ENCODE peak calls at places on chromosomes 4 and X, in four cellular contexts. One of them, this sample, is unnamed.

GRCh38 chrX:54180403-54180802 is 2.7 kb downstream of the FAM120C start:
- DNase-seq in GM12878: no peak
- DNase-seq in HCT116: no peak
- DNase-seq in tibial artery: no peak
- DNase-seq in this sample: no peak

GRCh38 chrX:10160221-10160620 is 3.4 kb downstream of the CLCN4 start:
- DNase-seq in GM12878: no peak
- DNase-seq in HCT116: no peak
- DNase-seq in tibial artery: no peak
- DNase-seq in this sample: no peak

GRCh38 chrX:11187001-11187400 is 75.9 kb downstream of the HCCS start:
- DNase-seq in GM12878: no peak
- DNase-seq in HCT116: no peak
- DNase-seq in tibial artery: no peak
- DNase-seq in this sample: no peak

GRCh38 chrX:108064613-108065012 is 19.7 kb downstream of the VSIG1 start:
- DNase-seq in GM12878: no peak
- DNase-seq in HCT116: no peak
- DNase-seq in tibial artery: no peak
- DNase-seq in this sample: no peak

GRCh38 chr4:78634011-78634664 is 82.6 kb downstream of the ANXA3 start:
- DNase-seq in GM12878: no peak
- DNase-seq in HCT116: no peak
- DNase-seq in tibial artery: peak
- DNase-seq in this sample: peak

GRCh38 chr4:73414936-73415271 is 10.8 kb downstream of the ALB start:
- DNase-seq in GM12878: no peak
- DNase-seq in HCT116: no peak
- DNase-seq in tibial artery: no peak
- DNase-seq in this sample: no peak

GRCh38 chrX:68895339-68896250 is 66.8 kb downstream of the EFNB1 start:
- DNase-seq in GM12878: no peak
- DNase-seq in HCT116: no peak
- DNase-seq in tibial artery: peak
- DNase-seq in this sample: peak

GRCh38 chr4:56981795-56982201 is 3.1 kb downstream of the POLR2B start:
- DNase-seq in GM12878: no peak
- DNase-seq in HCT116: no peak
- DNase-seq in tibial artery: no peak
- DNase-seq in this sample: no peak

GRCh38 chr4:155603360-155603891 is 63.2 kb upstream of the GUCY1A1 start:
- DNase-seq in GM12878: no peak
- DNase-seq in HCT116: no peak
- DNase-seq in tibial artery: no peak
- DNase-seq in this sample: no peak

GRCh38 chrX:124217289-124218251 is 114.9 kb upstream of the TEX13D start:
- DNase-seq in GM12878: no peak
- DNase-seq in HCT116: no peak
- DNase-seq in tibial artery: no peak
- DNase-seq in this sample: no peak

GRCh38 chrX:112834016-112834855 is 6.4 kb downstream of the AMOT start:
- DNase-seq in GM12878: no peak
- DNase-seq in HCT116: no peak
- DNase-seq in tibial artery: no peak
- DNase-seq in this sample: no peak

GRCh38 chr4:56506110-56506705 is 617 bp downstream of the ARL9 start:
- DNase-seq in GM12878: no peak
- DNase-seq in HCT116: no peak
- DNase-seq in tibial artery: no peak
- DNase-seq in this sample: no peak

GRCh38 chrX:15947648-15948317 is 93.2 kb upstream of the AP1S2 start:
- DNase-seq in GM12878: no peak
- DNase-seq in HCT116: no peak
- DNase-seq in tibial artery: no peak
- DNase-seq in this sample: no peak

GRCh38 chr4:150722908-150723362 is 141.0 kb downstream of the MAB21L2 start:
- DNase-seq in GM12878: no peak
- DNase-seq in HCT116: no peak
- DNase-seq in tibial artery: peak
- DNase-seq in this sample: peak

GRCh38 chrX:66203114-66203513 is 39.1 kb downstream of the HEPH start:
- DNase-seq in GM12878: no peak
- DNase-seq in HCT116: no peak
- DNase-seq in tibial artery: no peak
- DNase-seq in this sample: no peak

GRCh38 chr4:177480796-177481195 is 38.6 kb upstream of the AGA start:
- DNase-seq in GM12878: no peak
- DNase-seq in HCT116: no peak
- DNase-seq in tibial artery: no peak
- DNase-seq in this sample: no peak

GRCh38 chr4:122163301-122163700 is 11.2 kb downstream of the BLTP1 start:
- DNase-seq in GM12878: no peak
- DNase-seq in HCT116: no peak
- DNase-seq in tibial artery: no peak
- DNase-seq in this sample: no peak

GRCh38 chr4:122152699-122153328 is 683 bp downstream of the BLTP1 start:
- DNase-seq in GM12878: no peak
- DNase-seq in HCT116: no peak
- DNase-seq in tibial artery: peak
- DNase-seq in this sample: peak

GRCh38 chr4:16693040-16693506 is 205.4 kb downstream of the LDB2 start:
- DNase-seq in GM12878: no peak
- DNase-seq in HCT116: no peak
- DNase-seq in tibial artery: peak
- DNase-seq in this sample: no peak

GRCh38 chr4:121011138-121011537 is 61.2 kb downstream of the NDNF start:
- DNase-seq in GM12878: no peak
- DNase-seq in HCT116: no peak
- DNase-seq in tibial artery: no peak
- DNase-seq in this sample: no peak

GRCh38 chr4:176588436-176588835 is 204.3 kb downstream of the VEGFC start:
- DNase-seq in GM12878: no peak
- DNase-seq in HCT116: no peak
- DNase-seq in tibial artery: no peak
- DNase-seq in this sample: no peak

GRCh38 chr4:65046496-65047101 is 623.7 kb downstream of the EPHA5 start:
- DNase-seq in GM12878: no peak
- DNase-seq in HCT116: no peak
- DNase-seq in tibial artery: no peak
- DNase-seq in this sample: no peak

GRCh38 chrX:43595931-43596330 is 60.2 kb upstream of the MAOA start:
- DNase-seq in GM12878: no peak
- DNase-seq in HCT116: no peak
- DNase-seq in tibial artery: no peak
- DNase-seq in this sample: no peak

GRCh38 chr4:26192921-26193894 is 127.6 kb upstream of the RBPJ start:
- DNase-seq in GM12878: no peak
- DNase-seq in HCT116: no peak
- DNase-seq in tibial artery: no peak
- DNase-seq in this sample: no peak
- TF ChIP-seq CTCF in GM12878: peak
- TF ChIP-seq CTCF in HCT116: no peak
- TF ChIP-seq CTCF in tibial artery: no peak
- TF ChIP-seq CTCF in this sample: no peak

GRCh38 chr4:101346312-101346561 is 1.1 kb downstream of the PPP3CA start:
- DNase-seq in GM12878: no peak
- DNase-seq in HCT116: no peak
- DNase-seq in tibial artery: no peak
- DNase-seq in this sample: no peak
- H3K27ac ChIP-seq in GM12878: no peak
- H3K27ac ChIP-seq in HCT116: no peak
- H3K27ac ChIP-seq in tibial artery: peak
- H3K27ac ChIP-seq in this sample: peak

GRCh38 chr4:139686130-139686529 is 20.5 kb downstream of the MGST2 start:
- DNase-seq in GM12878: no peak
- DNase-seq in HCT116: no peak
- DNase-seq in tibial artery: no peak
- DNase-seq in this sample: no peak
- TF ChIP-seq CTCF in GM12878: no peak
- TF ChIP-seq CTCF in HCT116: no peak
- TF ChIP-seq CTCF in tibial artery: no peak
- TF ChIP-seq CTCF in this sample: no peak

GRCh38 chr4:186724861-186725419 is 1.3 kb upstream of the FAT1 start:
- DNase-seq in GM12878: no peak
- DNase-seq in HCT116: no peak
- DNase-seq in tibial artery: no peak
- DNase-seq in this sample: no peak

GRCh38 chr4:186727149-186727976 is 3.7 kb upstream of the FAT1 start:
- DNase-seq in GM12878: no peak
- DNase-seq in HCT116: no peak
- DNase-seq in tibial artery: no peak
- DNase-seq in this sample: no peak

GRCh38 chr4:186725422-186726149 is 1.9 kb upstream of the FAT1 start:
- DNase-seq in GM12878: no peak
- DNase-seq in HCT116: peak
- DNase-seq in tibial artery: peak
- DNase-seq in this sample: peak

GRCh38 chr4:186726440-186727148 is 2.9 kb upstream of the FAT1 start:
- DNase-seq in GM12878: no peak
- DNase-seq in HCT116: peak
- DNase-seq in tibial artery: peak
- DNase-seq in this sample: peak

DNA sequence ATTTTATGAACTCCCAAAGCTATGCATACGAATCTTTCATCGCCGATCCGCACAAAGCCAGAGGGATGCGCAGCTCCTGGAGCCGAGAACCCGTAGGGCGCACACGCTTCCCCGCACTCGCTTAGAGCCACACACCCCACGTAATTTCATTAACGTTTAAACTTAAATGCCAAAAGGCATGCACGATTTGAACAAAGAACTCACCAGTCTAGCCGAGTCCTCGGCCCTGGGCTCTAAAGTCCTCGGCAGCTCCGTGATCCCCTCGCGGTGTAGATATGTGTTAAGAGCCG is 2.4 kb upstream of the FAT1 start:
- DNase-seq in GM12878: no peak
- DNase-seq in HCT116: no peak
- DNase-seq in tibial artery: no peak
- DNase-seq in this sample: no peak
- H3K27ac ChIP-seq in GM12878: no peak
- H3K27ac ChIP-seq in HCT116: peak
- H3K27ac ChIP-seq in tibial artery: peak
- H3K27ac ChIP-seq in this sample: peak

DNA sequence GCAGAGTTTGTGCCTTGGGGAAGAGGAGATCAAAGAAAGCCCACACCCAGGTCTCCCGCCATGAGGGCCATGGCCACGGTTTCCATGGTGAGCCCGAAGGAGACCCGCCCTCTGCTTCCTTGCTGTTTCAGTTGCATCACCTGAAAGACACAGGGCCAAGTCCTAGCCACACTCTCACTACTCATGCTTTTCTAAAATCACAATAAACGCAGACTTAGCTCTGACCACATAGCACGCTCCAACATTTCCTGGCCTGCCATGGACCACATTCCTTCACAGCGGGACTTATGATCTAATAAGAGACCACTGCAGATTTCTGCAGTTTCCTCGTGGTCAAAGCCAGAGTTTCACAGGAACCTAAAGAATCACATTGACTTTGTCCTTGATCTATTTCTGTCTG is 426.0 kb upstream of the NR3C2 start:
- DNase-seq in GM12878: no peak
- DNase-seq in HCT116: no peak
- DNase-seq in tibial artery: no peak
- DNase-seq in this sample: no peak
- TF ChIP-seq CTCF in GM12878: no peak
- TF ChIP-seq CTCF in HCT116: no peak
- TF ChIP-seq CTCF in tibial artery: no peak
- TF ChIP-seq CTCF in this sample: no peak

DNA sequence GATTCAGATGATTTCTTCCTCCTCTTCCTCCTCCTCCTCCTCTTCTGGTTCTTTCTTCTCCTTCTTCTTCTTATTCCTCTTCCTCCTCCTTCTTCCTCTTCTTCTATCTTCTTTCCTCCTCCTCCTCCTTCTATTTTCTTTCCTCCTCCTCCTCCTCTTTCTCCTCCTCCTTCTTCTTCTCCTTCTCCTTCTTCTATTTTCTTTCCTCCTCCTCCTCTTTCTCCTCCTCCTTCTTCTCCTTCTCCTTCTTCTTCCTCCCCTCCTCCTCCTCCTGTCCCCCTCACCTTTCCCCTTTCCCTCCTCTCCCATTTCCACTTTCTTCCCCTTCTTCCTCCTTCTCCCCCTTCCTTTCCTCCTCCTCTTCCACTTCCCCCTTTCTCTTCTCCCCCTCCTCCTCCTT is 68.3 kb downstream of the SORBS2 start:
- DNase-seq in GM12878: no peak
- DNase-seq in HCT116: no peak
- DNase-seq in tibial artery: no peak
- DNase-seq in this sample: no peak
- H3K27ac ChIP-seq in GM12878: no peak
- H3K27ac ChIP-seq in HCT116: no peak
- H3K27ac ChIP-seq in tibial artery: peak
- H3K27ac ChIP-seq in this sample: peak

DNA sequence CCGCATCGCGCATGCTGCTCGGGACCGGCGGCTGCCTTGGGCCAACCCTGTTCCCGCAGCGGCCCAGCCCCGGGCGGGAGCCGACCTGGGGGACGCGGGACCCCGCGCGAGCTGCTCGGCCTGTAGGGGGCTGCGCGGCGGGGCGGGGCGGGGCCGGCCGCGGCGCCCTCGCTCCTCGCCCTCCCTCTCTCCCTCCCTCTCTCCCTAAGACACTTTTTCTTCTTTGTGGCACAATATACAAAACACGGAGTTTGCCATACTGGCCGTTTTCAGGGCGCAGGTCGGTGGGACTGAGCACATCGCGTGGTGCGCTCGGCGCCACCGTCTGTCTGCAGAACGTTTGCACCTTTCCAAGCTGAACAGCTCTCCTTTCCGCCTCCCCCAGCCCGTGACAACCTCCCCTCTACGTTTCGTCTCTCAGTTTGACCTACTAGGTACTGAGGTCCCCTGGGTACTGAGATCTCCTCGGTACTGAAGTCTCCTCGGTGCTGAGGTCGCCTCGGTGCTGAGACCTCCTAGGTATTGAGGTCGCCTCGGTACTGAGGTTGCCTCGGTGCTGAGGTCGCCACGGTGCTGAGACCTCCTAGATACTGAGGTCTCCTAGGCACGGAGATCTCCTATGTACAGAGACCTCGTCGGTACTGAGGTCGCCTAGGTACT is 261.1 kb upstream of the PLCXD1 start:
- DNase-seq in GM12878: no peak
- DNase-seq in HCT116: no peak
- DNase-seq in tibial artery: no peak
- DNase-seq in this sample: peak
- TF ChIP-seq CTCF in GM12878: no peak
- TF ChIP-seq CTCF in HCT116: no peak
- TF ChIP-seq CTCF in tibial artery: no peak
- TF ChIP-seq CTCF in this sample: no peak

This sample was measured in coronary artery.